ENCODE peak calls at places on chromosomes 6 and 20, in four cellular contexts. U is neural crest cell, C is pancreas, I is dorsolateral prefrontal cortex. V is an unnamed sample.

GRCh38 chr6:159919011-159919511 is 28.3 kb downstream of the MAS1 start:
- DNase-seq in I (peak), U (no peak), C (no peak), V (no peak)

GRCh38 chr6:132919476-132919875 is 105.1 kb downstream of the RPS12 start:
- DNase-seq in U (no peak), C (peak), I (no peak), V (no peak)

GRCh38 chr6:7640607-7641577 is 50.9 kb downstream of the SNRNP48 start:
- DNase-seq in U (no peak), I (no peak), C (no peak), V (no peak)

GRCh38 chr6:137115653-137116052 is 57.8 kb downstream of the IL22RA2 start:
- DNase-seq in C (no peak), U (no peak), I (no peak), V (no peak)

GRCh38 chr6:43199912-43200311 is 17.9 kb downstream of the CUL9 start:
- DNase-seq in I (peak), C (no peak), U (no peak), V (no peak)

GRCh38 chr6:37131104-37131959 is 38.6 kb upstream of the PIM1 start:
- DNase-seq in C (no peak), I (no peak), U (peak), V (no peak)

GRCh38 chr6:17233531-17233930 is 47.6 kb upstream of the RBM24 start:
- DNase-seq in U (no peak), C (no peak), I (no peak), V (no peak)

GRCh38 chr6:16276991-16277981 is 38.9 kb downstream of the GMPR start:
- DNase-seq in U (peak), I (no peak), C (no peak), V (no peak)

GRCh38 chr6:37103169-37104039 is 66.5 kb upstream of the PIM1 start:
- DNase-seq in U (no peak), C (peak), I (peak), V (peak)

GRCh38 chr6:21131406-21131805 is 462.1 kb upstream of the SOX4 start:
- DNase-seq in I (no peak), C (no peak), U (no peak), V (no peak)

GRCh38 chr20:9374068-9374467 is 140.3 kb upstream of the LAMP5 start:
- DNase-seq in U (no peak), C (no peak), I (no peak), V (no peak)

GRCh38 chr20:21693322-21693721 is 12.1 kb upstream of the PAX1 start:
- DNase-seq in I (no peak), U (no peak), C (no peak), V (no peak)

GRCh38 chr6:57040011-57040410 is 6.5 kb upstream of the KIAA1586 start:
- DNase-seq in U (no peak), I (no peak), C (no peak), V (no peak)

GRCh38 chr6:100099189-100100074 is 105.4 kb upstream of the MCHR2 start:
- DNase-seq in C (no peak), I (no peak), U (no peak), V (no peak)

GRCh38 chr20:62540504-62540903 is 64.7 kb upstream of the GATA5 start:
- DNase-seq in U (no peak), C (no peak), I (no peak), V (no peak)

GRCh38 chr20:8242827-8243764 is 111.0 kb downstream of the PLCB1 start:
- DNase-seq in U (no peak), C (no peak), I (no peak), V (no peak)

GRCh38 chr20:49140411-49140810 is 47.7 kb downstream of the STAU1 start:
- DNase-seq in C (no peak), U (no peak), I (no peak), V (no peak)

GRCh38 chr20:23086931-23087411 is 847 bp upstream of the CD93 start:
- DNase-seq in U (no peak), I (no peak), C (no peak), V (no peak)

GRCh38 chr20:53679597-53680309 is 86.1 kb upstream of the ZNF217 start:
- DNase-seq in C (no peak), U (peak), I (no peak), V (no peak)

DNA sequence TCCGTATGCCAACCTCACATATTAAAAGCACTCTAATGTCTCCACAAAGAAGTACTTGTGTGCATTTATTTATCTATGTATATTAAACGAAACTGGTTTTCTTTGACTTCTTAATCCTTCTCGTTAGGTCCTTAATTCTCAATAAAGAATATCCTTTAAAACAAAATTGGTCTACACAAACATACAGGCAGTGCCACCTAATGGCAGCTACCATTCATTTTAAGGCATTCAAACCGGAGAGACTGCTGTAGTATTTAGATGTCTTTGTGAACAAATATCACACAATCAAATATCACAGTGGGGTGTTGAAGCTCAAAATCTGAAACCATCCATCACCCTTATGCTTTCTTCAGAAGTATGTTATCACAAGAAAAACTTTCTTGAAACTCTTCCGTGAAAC is 96.6 kb upstream of the IRAK1BP1 start:
- DNase-seq in C (no peak), I (no peak), U (no peak), V (no peak)
- TF ChIP-seq CTCF in C (no peak), I (no peak), U (no peak), V (no peak)

GRCh38 chr6:134738486-134738885 is 211.4 kb downstream of the ALDH8A1 start:
- DNase-seq in I (no peak), U (no peak), C (no peak), V (no peak)

GRCh38 chr6:134744301-134744700 is 205.6 kb downstream of the ALDH8A1 start:
- DNase-seq in I (no peak), U (no peak), C (no peak), V (no peak)

GRCh38 chr6:134740473-134741192 is 209.3 kb downstream of the ALDH8A1 start:
- DNase-seq in C (no peak), I (no peak), U (no peak), V (no peak)

GRCh38 chr6:134739299-134740090 is 210.4 kb downstream of the ALDH8A1 start:
- DNase-seq in I (no peak), C (no peak), U (no peak), V (no peak)

GRCh38 chr6:134741193-134741521 is 208.7 kb downstream of the ALDH8A1 start:
- DNase-seq in U (no peak), C (no peak), I (peak), V (no peak)
- TF ChIP-seq CTCF in U (peak), C (no peak), I (peak), V (no peak)

DNA sequence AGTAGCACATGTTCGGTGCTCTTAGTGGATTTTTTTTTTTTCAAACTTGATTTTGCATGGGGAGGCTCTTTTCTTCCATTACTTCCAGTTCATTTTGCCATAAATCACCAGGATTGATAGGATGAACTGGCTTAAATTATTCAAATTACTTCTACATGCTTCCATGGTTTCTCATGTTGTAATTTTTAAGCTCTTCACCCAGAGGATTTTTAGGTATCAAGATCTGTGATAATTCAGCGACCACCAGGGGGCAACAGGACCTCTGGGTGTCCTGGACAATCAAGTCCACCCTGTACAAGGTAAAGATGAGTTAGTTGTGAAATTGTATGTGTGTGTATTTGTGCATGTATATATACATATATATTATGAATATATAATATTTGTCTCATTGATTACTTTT is 4.2 kb upstream of the EPHA7 start:
- DNase-seq in C (peak), U (peak), I (no peak), V (no peak)
- TF ChIP-seq CTCF in C (no peak), U (peak), I (peak), V (no peak)

GRCh38 chr6:44630125-44631028 is 242.9 kb downstream of the CDC5L start:
- DNase-seq in I (no peak), C (no peak), U (peak), V (no peak)
- TF ChIP-seq CTCF in I (peak), C (no peak), U (peak), V (no peak)

GRCh38 chr6:111727798-111728197 is 122.1 kb upstream of the TRAF3IP2 start:
- DNase-seq in I (no peak), C (no peak), U (no peak), V (no peak)
- TF ChIP-seq CTCF in I (peak), C (peak), U (no peak), V (no peak)

GRCh38 chr6:153032255-153032882 is 29.9 kb upstream of the MTRF1L start:
- DNase-seq in I (no peak), U (no peak), C (no peak), V (no peak)
- TF ChIP-seq CTCF in I (peak), U (peak), C (peak), V (no peak)

GRCh38 chr6:105794263-105794662 is 291.9 kb upstream of the PRDM1 start:
- DNase-seq in U (no peak), C (peak), I (no peak), V (no peak)

GRCh38 chr6:105790635-105791034 is 295.5 kb upstream of the PRDM1 start:
- DNase-seq in I (no peak), C (no peak), U (no peak), V (no peak)

GRCh38 chr6:105791569-105792318 is 294.4 kb upstream of the PRDM1 start:
- DNase-seq in U (no peak), I (no peak), C (no peak), V (no peak)

GRCh38 chr6:105794870-105795269 is 291.3 kb upstream of the PRDM1 start:
- DNase-seq in U (no peak), I (no peak), C (no peak), V (no peak)

GRCh38 chr6:105793132-105793531 is 293.0 kb upstream of the PRDM1 start:
- DNase-seq in U (no peak), C (no peak), I (no peak), V (no peak)
- TF ChIP-seq CTCF in U (no peak), C (no peak), I (peak), V (no peak)

GRCh38 chr20:16007978-16008377 is 565.3 kb downstream of the KIF16B start:
- DNase-seq in C (no peak), I (no peak), U (no peak), V (no peak)
- TF ChIP-seq CTCF in C (no peak), I (no peak), U (no peak), V (no peak)

GRCh38 chr20:43911066-43911465 is 3.6 kb upstream of the TOX2 start:
- DNase-seq in C (no peak), U (no peak), I (no peak), V (no peak)
- TF ChIP-seq CTCF in C (no peak), U (no peak), I (no peak), V (no peak)

GRCh38 chr20:38337561-38338140 is 8.6 kb upstream of the LBP start:
- DNase-seq in C (no peak), U (peak), I (no peak), V (no peak)

GRCh38 chr20:38339993-38340392 is 6.3 kb upstream of the LBP start:
- DNase-seq in C (no peak), U (no peak), I (no peak), V (no peak)

GRCh38 chr20:38340693-38341092 is 5.6 kb upstream of the LBP start:
- DNase-seq in U (no peak), C (no peak), I (no peak), V (no peak)

GRCh38 chr20:38342196-38342595 is 4.1 kb upstream of the LBP start:
- DNase-seq in C (no peak), I (no peak), U (no peak), V (no peak)

GRCh38 chr20:38338849-38339520 is 7.3 kb upstream of the LBP start:
- DNase-seq in I (no peak), U (no peak), C (no peak), V (no peak)
- TF ChIP-seq CTCF in I (peak), U (peak), C (no peak), V (no peak)